ENCODE peak calls at places on chromosome 17, in ten cellular contexts. W is retinal pigment epithelial cell, Q is omental fat pad, C is HCT116, E is GM12864, G is neural crest cell, K is right lobe of liver, N is AG10803, L is cardiac fibroblast, D is GM12865. B is an unnamed sample.

GRCh38 chr17:40157972-40158371 is 17.6 kb downstream of the CASC3 start:
- DNase-seq in W (no peak), Q (no peak), C (no peak), E (no peak), G (no peak), K (no peak), N (peak; percentile 43), L (no peak), D (no peak), B (no peak)

GRCh38 chr17:31487063-31487647 is 95.7 kb downstream of the RAB11FIP4 start:
- DNase-seq in W (no peak), Q (no peak), C (no peak), E (no peak), G (no peak), K (no peak), N (no peak), L (no peak), D (no peak), B (no peak)

GRCh38 chr17:2883544-2884203 is 87.4 kb downstream of the RAP1GAP2 start:
- DNase-seq in W (no peak), Q (no peak), C (no peak), E (no peak), G (no peak), K (no peak), N (peak; percentile 21), L (peak; percentile 48), D (no peak), B (no peak)

GRCh38 chr17:35002876-35003551 is 22.7 kb downstream of the LIG3 start:
- DNase-seq in W (no peak), Q (no peak), C (no peak), E (no peak), G (no peak), K (no peak), N (no peak), L (peak; percentile 66), D (no peak), B (no peak)

GRCh38 chr17:7929158-7930029 is at the start of gene KCNAB3:
- DNase-seq in W (no peak), Q (no peak), C (no peak), E (peak; percentile 45), G (peak; percentile 64), K (no peak), N (peak; percentile 66), L (peak; percentile 80), D (peak; percentile 84), B (peak; percentile 46)

GRCh38 chr17:420479-421175 is 68.0 kb upstream of the RPH3AL start:
- DNase-seq in W (no peak), Q (no peak), C (no peak), E (no peak), G (no peak), K (no peak), N (no peak), L (no peak), D (no peak), B (no peak)

GRCh38 chr17:42691021-42691545 is 8.8 kb downstream of the CNTNAP1 start:
- DNase-seq in W (no peak), Q (no peak), C (no peak), E (no peak), G (no peak), K (no peak), N (no peak), L (no peak), D (no peak), B (no peak)

GRCh38 chr17:2949469-2950044 is 113.8 kb downstream of the OR1D5 start:
- DNase-seq in W (no peak), Q (no peak), C (peak; percentile 75), E (no peak), G (no peak), K (no peak), N (peak; percentile 59), L (peak; percentile 67), D (no peak), B (no peak)

GRCh38 chr17:66724581-66725341 is 110.2 kb upstream of the CACNG5 start:
- DNase-seq in W (no peak), Q (no peak), C (no peak), E (no peak), G (no peak), K (no peak), N (peak; percentile 66), L (peak; percentile 77), D (no peak), B (no peak)

GRCh38 chr17:8742274-8742673 is 2.4 kb downstream of the CCDC42 start:
- DNase-seq in W (no peak), Q (no peak), C (no peak), E (no peak), G (no peak), K (no peak), N (no peak), L (no peak), D (no peak), B (no peak)

GRCh38 chr17:19541445-19541844 is 7.8 kb downstream of the SLC47A1 start:
- DNase-seq in W (no peak), Q (no peak), C (no peak), E (no peak), G (no peak), K (no peak), N (no peak), L (no peak), D (no peak), B (no peak)

GRCh38 chr17:10657123-10657522 is at the start of gene MYH3:
- DNase-seq in W (no peak), Q (no peak), C (no peak), E (no peak), G (no peak), K (no peak), N (no peak), L (no peak), D (no peak), B (no peak)

GRCh38 chr17:39704821-39705551 is 5.1 kb downstream of the ERBB2 start:
- DNase-seq in W (no peak), Q (no peak), C (no peak), E (no peak), G (no peak), K (no peak), N (peak; percentile 49), L (peak; percentile 31), D (no peak), B (no peak)

GRCh38 chr17:51395621-51396020 is 135.3 kb downstream of the UTP18 start:
- DNase-seq in W (no peak), Q (no peak), C (no peak), E (no peak), G (no peak), K (no peak), N (no peak), L (no peak), D (no peak), B (no peak)

GRCh38 chr17:14098246-14098645 is 28.9 kb downstream of the COX10 start:
- DNase-seq in W (no peak), Q (no peak), C (no peak), E (no peak), G (no peak), K (no peak), N (no peak), L (peak; percentile 17), D (no peak), B (no peak)

DNA sequence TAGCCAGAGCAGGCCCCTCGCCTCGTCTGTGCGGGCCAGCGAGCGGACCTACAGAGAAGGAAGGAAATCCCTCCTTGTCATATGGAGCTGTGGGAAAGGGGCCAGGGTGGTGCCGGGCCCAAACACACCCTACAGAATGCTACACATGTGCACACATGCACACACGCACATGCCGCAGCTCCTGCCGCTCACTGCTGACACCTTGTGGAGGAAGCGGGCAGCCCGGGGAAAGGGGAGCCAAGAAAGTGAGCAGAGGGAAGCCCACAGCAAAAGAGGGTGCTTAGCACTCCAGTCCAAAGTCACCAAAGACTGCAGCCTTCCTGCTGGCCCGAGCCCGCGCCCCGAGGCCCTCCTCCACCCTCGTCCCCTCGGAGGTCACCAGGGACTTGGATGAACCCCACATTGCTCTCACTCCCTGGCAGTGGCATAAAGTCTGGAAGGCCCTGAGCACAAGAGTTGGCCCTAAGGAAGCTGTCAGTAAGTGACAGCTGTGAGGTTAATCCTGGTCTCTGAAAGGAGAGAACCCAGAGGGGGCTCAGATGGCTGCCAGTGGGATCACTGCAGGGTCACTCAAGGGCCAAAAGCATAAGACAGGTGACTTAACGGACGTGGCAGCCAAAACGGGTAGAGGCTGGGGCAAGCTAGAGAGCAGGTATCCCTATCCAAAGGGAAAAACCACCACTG is 68.2 kb downstream of the MYO18A start:
- DNase-seq in W (no peak), Q (peak; percentile 65), C (no peak), E (no peak), G (peak; percentile 88), K (peak; percentile 76), N (peak; percentile 65), L (peak; percentile 78), D (peak; percentile 69), B (peak; percentile 68)
- TF ChIP-seq CTCF in W (peak; percentile 98), Q (no peak), C (peak; percentile 95), E (peak; percentile 95), G (peak; percentile 95), K (peak; percentile 93), N (peak; percentile 91), L (peak; percentile 100), D (peak; percentile 96), B (peak; percentile 79)

DNA sequence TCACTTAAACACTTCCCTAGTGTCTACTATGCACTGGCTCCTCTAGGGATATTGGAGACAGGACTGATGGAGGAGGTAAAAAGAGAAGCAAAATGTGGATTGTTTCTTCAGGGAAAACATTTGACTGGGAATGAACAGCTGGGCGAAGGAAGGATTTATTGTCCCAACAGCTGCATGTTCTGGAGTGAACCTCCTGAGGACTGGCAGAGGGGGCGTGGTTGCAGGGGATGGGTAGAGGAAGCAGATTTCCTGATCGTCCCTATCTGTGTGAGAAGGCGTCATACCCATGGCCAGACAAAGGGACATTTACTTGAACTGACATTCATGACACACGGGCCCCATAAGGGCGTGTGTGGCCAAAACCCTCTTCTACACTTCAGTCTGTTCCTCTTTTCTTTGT is 321.5 kb downstream of the MAP2K4 start:
- DNase-seq in W (no peak), Q (no peak), C (no peak), E (no peak), G (no peak), K (no peak), N (no peak), L (no peak), D (no peak), B (no peak)
- TF ChIP-seq CTCF in W (no peak), Q (no peak), C (no peak), E (no peak), G (no peak), K (no peak), N (no peak), L (no peak), D (no peak), B (no peak)

GRCh38 chr17:50339381-50339780 is 6.5 kb upstream of the XYLT2 start:
- DNase-seq in W (no peak), Q (no peak), C (no peak), E (no peak), G (no peak), K (no peak), N (no peak), L (peak; percentile 40), D (no peak), B (no peak)
- TF ChIP-seq CTCF in W (no peak), Q (no peak), C (no peak), E (no peak), G (no peak), K (no peak), N (no peak), L (no peak), D (no peak), B (no peak)

DNA sequence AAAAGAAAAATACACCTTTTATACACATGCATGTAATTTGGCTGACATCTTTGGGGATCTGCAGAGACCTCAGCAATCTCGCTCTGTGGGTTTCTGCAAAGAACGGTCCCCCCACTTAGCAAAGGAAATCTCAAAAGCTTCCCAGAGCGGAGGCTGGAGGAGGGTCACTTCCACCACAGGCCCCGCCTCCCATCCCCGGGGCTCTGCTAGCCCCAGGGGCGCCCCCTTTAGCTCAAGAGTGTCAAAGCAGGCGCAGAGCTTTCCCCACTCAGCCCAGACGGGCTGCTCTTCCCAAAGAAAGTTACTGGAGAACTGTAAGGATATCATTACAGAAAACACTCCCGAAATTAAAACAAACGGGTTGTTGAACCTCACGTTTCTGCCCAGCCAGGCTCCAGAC is 11.4 kb downstream of the SLC13A5 start:
- DNase-seq in W (no peak), Q (no peak), C (peak; percentile 33), E (no peak), G (peak; percentile 58), K (no peak), N (no peak), L (peak; percentile 17), D (peak; percentile 37), B (no peak)
- TF ChIP-seq CTCF in W (peak; percentile 54), Q (no peak), C (peak; percentile 70), E (peak; percentile 44), G (peak; percentile 50), K (peak; percentile 40), N (peak; percentile 24), L (peak; percentile 41), D (peak; percentile 51), B (peak; percentile 37)